ENCODE peak calls at places on chromosomes 1 and 21, in eight cellular contexts. S is esophagus muscularis mucosa; B is GM10248; U is mesothelial cell of epicardium; R is nephron progenitor cell; Z is NCI-H1417; T is iris pigment epithelial cell; W is stimulated activated CD8-positive, alpha-beta memory T cell treated with anti-CD3 and anti-CD28 coated beads, Interleukin-15, amount 100 ng/mL, for 24 hours. Y is an unnamed sample.

GRCh38 chr1:70717656-70718055 is 306.6 kb downstream of the CTH start:
- DNase-seq in S (no peak), B (no peak), U (no peak), R (no peak), Z (no peak), T (no peak), W (no peak), Y (no peak)

GRCh38 chr21:45043541-45044020 is 30.8 kb upstream of the ADARB1 start:
- DNase-seq in S (no peak), B (no peak), U (no peak), R (no peak), Z (no peak), T (no peak), W (no peak), Y (no peak)

GRCh38 chr1:241918879-241919278 is 38.7 kb upstream of the BECN2 start:
- DNase-seq in S (no peak), B (no peak), U (no peak), R (no peak), Z (no peak), T (peak; percentile 81), W (no peak), Y (peak; percentile 13)

GRCh38 chr1:210294991-210295773 is 33.5 kb upstream of the HHAT start:
- DNase-seq in S (no peak), B (no peak), U (peak; percentile 64), R (peak; percentile 68), Z (peak; percentile 49), T (no peak), W (no peak), Y (peak; percentile 42)

GRCh38 chr1:153928776-153929432 is 6.1 kb upstream of the GATAD2B start:
- DNase-seq in S (no peak), B (no peak), U (no peak), R (no peak), Z (no peak), T (no peak), W (no peak), Y (no peak)

GRCh38 chr1:226891846-226892533 is 21.6 kb downstream of the PSEN2 start:
- DNase-seq in S (no peak), B (no peak), U (no peak), R (no peak), Z (no peak), T (peak; percentile 56), W (no peak), Y (no peak)

GRCh38 chr1:243267346-243268283 is 11.8 kb downstream of the SDCCAG8 start:
- DNase-seq in S (no peak), B (no peak), U (no peak), R (no peak), Z (no peak), T (peak; percentile 31), W (no peak), Y (no peak)

GRCh38 chr1:63955746-63956145 is 181.9 kb downstream of the ROR1 start:
- DNase-seq in S (no peak), B (no peak), U (no peak), R (no peak), Z (peak; percentile 20), T (peak; percentile 22), W (no peak), Y (no peak)

GRCh38 chr1:160756617-160757206 is 17.7 kb downstream of the SLAMF7 start:
- DNase-seq in S (no peak), B (no peak), U (no peak), R (no peak), Z (no peak), T (no peak), W (no peak), Y (no peak)

GRCh38 chr1:6386371-6386949 is 7.1 kb downstream of the ACOT7 start:
- DNase-seq in S (no peak), B (no peak), U (no peak), R (no peak), Z (no peak), T (peak; percentile 52), W (no peak), Y (peak; percentile 25)

GRCh38 chr1:182170941-182171461 is 109.5 kb upstream of the ZNF648 start:
- DNase-seq in S (no peak), B (peak; percentile 39), U (no peak), R (no peak), Z (no peak), T (no peak), W (no peak), Y (peak; percentile 47)

GRCh38 chr1:151001592-151001991 is 5.1 kb downstream of the MINDY1 start:
- DNase-seq in S (no peak), B (no peak), U (no peak), R (no peak), Z (no peak), T (no peak), W (no peak), Y (no peak)

GRCh38 chr1:90187186-90187585 is 192.3 kb downstream of the ZNF326 start:
- DNase-seq in S (no peak), B (no peak), U (no peak), R (no peak), Z (no peak), T (no peak), W (no peak), Y (no peak)

GRCh38 chr1:193406901-193407300 is 220.5 kb upstream of the B3GALT2 start:
- DNase-seq in S (no peak), B (peak; percentile 15), U (no peak), R (no peak), Z (peak; percentile 6), T (peak; percentile 85), W (no peak), Y (peak; percentile 76)

GRCh38 chr1:38958967-38959366 is 17.3 kb upstream of the RHBDL2 start:
- DNase-seq in S (no peak), B (no peak), U (no peak), R (no peak), Z (no peak), T (peak; percentile 75), W (no peak), Y (peak; percentile 61)

GRCh38 chr1:67431869-67432578 is 1.8 kb upstream of the SERBP1 start:
- DNase-seq in S (no peak), B (no peak), U (no peak), R (no peak), Z (peak; percentile 4), T (no peak), W (no peak), Y (no peak)

GRCh38 chr1:217620814-217621213 is 10.1 kb downstream of the GPATCH2 start:
- DNase-seq in S (no peak), B (peak; percentile 72), U (no peak), R (no peak), Z (no peak), T (no peak), W (no peak), Y (no peak)

GRCh38 chr1:164769504-164770148 is 210.6 kb downstream of the PBX1 start:
- DNase-seq in S (no peak), B (no peak), U (no peak), R (no peak), Z (no peak), T (no peak), W (no peak), Y (no peak)

GRCh38 chr1:109226078-109226445 is 12.3 kb downstream of the SARS1 start:
- DNase-seq in S (no peak), B (no peak), U (no peak), R (no peak), Z (no peak), T (no peak), W (no peak), Y (no peak)

GRCh38 chr1:113615425-113615824 is 143.9 kb downstream of the PHTF1 start:
- DNase-seq in S (no peak), B (no peak), U (no peak), R (no peak), Z (no peak), T (peak; percentile 69), W (no peak), Y (peak; percentile 62)

GRCh38 chr21:16086121-16086520 is 356.3 kb downstream of the USP25 start:
- DNase-seq in S (no peak), B (no peak), U (no peak), R (no peak), Z (no peak), T (peak; percentile 40), W (no peak), Y (no peak)

GRCh38 chr1:207993477-207994445 is 82.8 kb upstream of the CD34 start:
- DNase-seq in S (no peak), B (no peak), U (no peak), R (peak; percentile 16), Z (no peak), T (peak; percentile 25), W (no peak), Y (no peak)

GRCh38 chr1:172276120-172276818 is 144.2 kb upstream of the C1orf105 start:
- DNase-seq in S (no peak), B (no peak), U (no peak), R (no peak), Z (no peak), T (no peak), W (no peak), Y (peak; percentile 71)

GRCh38 chr1:74549947-74550346 is 37.5 kb upstream of the LRRC53 start:
- DNase-seq in S (no peak), B (no peak), U (no peak), R (no peak), Z (no peak), T (no peak), W (no peak), Y (no peak)

GRCh38 chr1:163203561-163203960 is 845 bp upstream of the RGS5 start:
- DNase-seq in S (no peak), B (no peak), U (no peak), R (no peak), Z (no peak), T (no peak), W (no peak), Y (no peak)

GRCh38 chr1:29803486-29803885 is 567.2 kb downstream of the PTPRU start:
- DNase-seq in S (no peak), B (no peak), U (no peak), R (no peak), Z (no peak), T (no peak), W (no peak), Y (no peak)

GRCh38 chr1:2554621-2555387 is 1.4 kb upstream of the TNFRSF14 start:
- DNase-seq in S (no peak), B (peak; percentile 70), U (no peak), R (no peak), Z (no peak), T (no peak), W (no peak), Y (no peak)

GRCh38 chr1:109279615-109280278 is 3.2 kb downstream of the PSRC1 start:
- DNase-seq in S (no peak), B (no peak), U (no peak), R (no peak), Z (no peak), T (peak; percentile 20), W (no peak), Y (no peak)

GRCh38 chr1:156805766-156806511 is 10.7 kb downstream of the SH2D2A start:
- DNase-seq in S (no peak), B (no peak), U (no peak), R (no peak), Z (no peak), T (peak; percentile 75), W (no peak), Y (peak; percentile 21)

GRCh38 chr1:198220428-198220827 is 63.6 kb downstream of the NEK7 start:
- DNase-seq in S (no peak), B (no peak), U (no peak), R (no peak), Z (no peak), T (peak; percentile 96), W (no peak), Y (peak; percentile 73)

Y was measured in renal cortical epithelial cell.